ENCODE peak calls at places on chromosomes 16 and 17, in four cellular contexts. S is PC-3, J is SK-N-SH, Z is neural progenitor cell. T is an unnamed sample.

GRCh38 chr16:1975432-1976215 is 3.8 kb downstream of the TBL3 start:
- DNase-seq in Z (no peak), J (no peak), S (no peak), T (no peak)

GRCh38 chr16:22814330-22815105 is 556 bp downstream of the HS3ST2 start:
- DNase-seq in J (peak), S (no peak), Z (peak), T (no peak)

GRCh38 chr17:63973930-63974593 is 1.3 kb upstream of the SCN4A start:
- DNase-seq in Z (no peak), J (no peak), S (peak), T (no peak)

GRCh38 chr17:30062372-30062771 is 54.2 kb upstream of the NSRP1 start:
- DNase-seq in J (no peak), Z (no peak), S (no peak), T (no peak)

GRCh38 chr16:22813946-22814325 is at the start of gene HS3ST2:
- DNase-seq in Z (peak), J (peak), S (no peak), T (no peak)

GRCh38 chr16:81752225-81752875 is 26.7 kb upstream of the PLCG2 start:
- DNase-seq in Z (no peak), S (no peak), J (no peak), T (peak)

GRCh38 chr16:56912746-56913703 is 18.9 kb upstream of the HERPUD1 start:
- DNase-seq in Z (no peak), S (no peak), J (no peak), T (no peak)

GRCh38 chr17:17528101-17528500 is 31.9 kb upstream of the RASD1 start:
- DNase-seq in J (no peak), Z (no peak), S (no peak), T (no peak)

GRCh38 chr17:55334285-55334684 is 69.5 kb downstream of the HLF start:
- DNase-seq in S (no peak), J (no peak), Z (no peak), T (no peak)

GRCh38 chr16:2028146-2028545 is 1.4 kb downstream of the NHERF2 start:
- DNase-seq in Z (no peak), J (no peak), S (no peak), T (peak)

GRCh38 chr17:67602974-67603373 is 114.8 kb upstream of the NOL11 start:
- DNase-seq in S (peak), J (peak), Z (peak), T (peak)

GRCh38 chr17:14152726-14153125 is 83.4 kb downstream of the COX10 start:
- DNase-seq in Z (no peak), S (no peak), J (no peak), T (no peak)

GRCh38 chr17:8151641-8152111 is 528 bp downstream of the PER1 start:
- DNase-seq in S (peak), Z (peak), J (no peak), T (no peak)

GRCh38 chr16:54015147-54015546 is 271.4 kb downstream of the IRX3 start:
- DNase-seq in Z (no peak), S (no peak), J (no peak), T (no peak)

GRCh38 chr16:56950881-56951771 is 10.6 kb upstream of the CETP start:
- DNase-seq in S (peak), J (peak), Z (peak), T (peak)

GRCh38 chr17:61168506-61168905 is 231.1 kb upstream of the TBX2 start:
- DNase-seq in S (no peak), Z (no peak), J (no peak), T (no peak)

GRCh38 chr16:84465154-84465553 is 39.3 kb downstream of the MEAK7 start:
- DNase-seq in S (no peak), Z (no peak), J (no peak), T (no peak)
- TF ChIP-seq EZH2phosphoT487 in S (no peak), Z (no peak), J (no peak), T (no peak)

GRCh38 chr17:1773755-1774181 is 11.9 kb downstream of the SERPINF1 start:
- DNase-seq in J (no peak), S (no peak), Z (no peak), T (no peak)

GRCh38 chr17:1765576-1765975 is 3.7 kb downstream of the SERPINF1 start:
- DNase-seq in Z (no peak), S (no peak), J (no peak), T (no peak)

GRCh38 chr17:1766382-1767135 is 4.7 kb downstream of the SERPINF1 start:
- DNase-seq in Z (no peak), S (no peak), J (peak), T (no peak)

GRCh38 chr17:1767358-1767757 is 5.5 kb downstream of the SERPINF1 start:
- DNase-seq in S (no peak), J (no peak), Z (no peak), T (no peak)

GRCh38 chr17:1769826-1770477 is 8.1 kb downstream of the SERPINF1 start:
- DNase-seq in Z (no peak), S (peak), J (no peak), T (no peak)
- H3K9ac ChIP-seq in Z (no peak), S (no peak), J (no peak), T (no peak)

GRCh38 chr17:80751460-80752368 is 207.1 kb downstream of the RPTOR start:
- DNase-seq in J (no peak), Z (peak), S (no peak), T (no peak)

GRCh38 chr17:80751070-80751459 is 206.4 kb downstream of the RPTOR start:
- DNase-seq in J (no peak), S (no peak), Z (no peak), T (no peak)

GRCh38 chr17:80747469-80747868 is 202.8 kb downstream of the RPTOR start:
- DNase-seq in Z (no peak), S (no peak), J (no peak), T (no peak)

GRCh38 chr17:80750263-80750662 is 205.6 kb downstream of the RPTOR start:
- DNase-seq in J (no peak), S (no peak), Z (no peak), T (no peak)

DNA sequence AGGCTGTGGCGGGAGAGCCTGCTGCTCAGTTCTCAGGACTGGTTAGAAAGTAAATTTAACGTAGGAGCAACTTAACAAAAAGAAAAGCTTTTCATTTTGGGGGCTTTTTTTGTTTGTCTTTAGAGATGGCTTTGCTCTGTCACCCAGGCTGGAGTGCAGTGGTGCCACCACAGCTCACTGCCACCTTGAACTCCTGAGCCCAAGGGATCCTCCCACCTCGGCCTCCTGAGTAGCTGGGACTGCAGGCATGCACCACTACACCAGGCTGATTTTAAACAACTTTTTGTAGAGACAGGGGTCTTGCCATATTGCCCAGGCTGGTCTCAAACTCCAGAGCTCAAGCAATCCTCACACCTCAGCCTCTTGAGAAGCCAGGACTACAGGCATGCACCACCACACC is 205.0 kb downstream of the RPTOR start:
- DNase-seq in Z (no peak), S (no peak), J (no peak), T (no peak)
- TF ChIP-seq EZH2phosphoT487 in Z (no peak), S (no peak), J (no peak), T (no peak)

DNA sequence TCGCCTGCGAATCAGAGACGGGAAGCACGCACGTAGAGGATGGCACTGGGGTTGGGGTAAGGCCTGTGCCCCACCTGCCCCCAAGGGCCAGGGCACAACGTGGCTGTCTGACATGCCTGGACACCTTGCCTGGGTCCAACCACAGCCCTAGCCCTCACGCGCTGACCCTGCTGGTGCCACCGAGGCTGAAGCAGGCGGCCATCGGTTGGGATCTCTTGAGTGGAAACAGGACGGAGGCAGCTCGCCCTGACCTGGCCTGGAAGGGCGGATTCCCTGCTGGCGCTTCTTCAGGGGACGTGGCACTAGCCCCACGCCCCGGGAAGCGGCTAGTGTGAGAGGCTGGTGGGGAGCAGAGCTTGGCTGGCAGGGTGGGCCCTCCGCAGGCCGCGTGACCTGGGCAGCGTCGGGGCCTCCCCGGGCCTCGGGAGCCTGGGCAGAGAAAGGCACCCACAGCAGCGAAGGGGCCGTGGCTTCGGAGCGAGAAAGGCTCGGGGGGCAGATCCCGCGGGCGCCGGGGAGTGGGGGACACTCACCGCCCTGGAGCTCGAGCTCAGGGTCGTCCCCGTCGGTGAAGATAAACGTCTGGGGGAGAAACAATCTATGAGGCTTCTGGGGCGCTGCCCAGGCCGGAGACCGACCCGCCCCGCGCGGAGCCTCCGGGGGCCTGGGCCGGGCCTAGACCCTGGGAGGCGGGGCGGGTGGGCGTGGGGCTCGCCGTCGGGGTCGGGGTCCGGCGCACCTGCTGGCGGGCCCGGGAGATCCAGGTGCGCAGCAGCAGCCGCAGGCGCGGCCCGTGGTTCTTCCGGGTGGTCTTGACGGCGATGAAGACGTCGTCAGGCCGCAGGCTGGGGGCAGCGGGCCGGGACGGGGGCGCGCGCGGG is 610 bp downstream of the RFNG start:
- DNase-seq in J (peak), Z (no peak), S (no peak), T (no peak)
- H3K9ac ChIP-seq in J (peak), Z (peak), S (peak), T (peak)

DNA sequence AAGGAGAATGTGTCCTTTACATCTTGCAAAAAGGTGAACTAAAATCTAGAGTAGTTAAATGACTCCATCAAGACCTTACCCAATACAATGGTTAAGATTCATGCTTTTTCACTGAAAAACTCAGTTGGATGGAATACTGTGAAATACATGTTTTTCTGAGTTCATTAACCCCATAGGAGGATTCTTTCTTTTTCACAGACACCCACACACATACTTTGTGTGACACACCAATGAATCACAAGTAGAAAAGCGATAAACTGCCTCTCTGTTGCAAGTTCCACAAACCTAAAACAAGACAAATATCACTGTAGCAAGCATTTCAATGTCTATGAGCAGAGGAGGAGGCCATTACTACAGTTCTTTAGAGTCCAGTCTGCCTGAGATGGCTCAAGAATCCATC is 258.8 kb upstream of the CDH5 start:
- DNase-seq in S (peak), J (no peak), Z (no peak), T (no peak)
- TF ChIP-seq EZH2phosphoT487 in S (no peak), J (no peak), Z (no peak), T (no peak)

DNA sequence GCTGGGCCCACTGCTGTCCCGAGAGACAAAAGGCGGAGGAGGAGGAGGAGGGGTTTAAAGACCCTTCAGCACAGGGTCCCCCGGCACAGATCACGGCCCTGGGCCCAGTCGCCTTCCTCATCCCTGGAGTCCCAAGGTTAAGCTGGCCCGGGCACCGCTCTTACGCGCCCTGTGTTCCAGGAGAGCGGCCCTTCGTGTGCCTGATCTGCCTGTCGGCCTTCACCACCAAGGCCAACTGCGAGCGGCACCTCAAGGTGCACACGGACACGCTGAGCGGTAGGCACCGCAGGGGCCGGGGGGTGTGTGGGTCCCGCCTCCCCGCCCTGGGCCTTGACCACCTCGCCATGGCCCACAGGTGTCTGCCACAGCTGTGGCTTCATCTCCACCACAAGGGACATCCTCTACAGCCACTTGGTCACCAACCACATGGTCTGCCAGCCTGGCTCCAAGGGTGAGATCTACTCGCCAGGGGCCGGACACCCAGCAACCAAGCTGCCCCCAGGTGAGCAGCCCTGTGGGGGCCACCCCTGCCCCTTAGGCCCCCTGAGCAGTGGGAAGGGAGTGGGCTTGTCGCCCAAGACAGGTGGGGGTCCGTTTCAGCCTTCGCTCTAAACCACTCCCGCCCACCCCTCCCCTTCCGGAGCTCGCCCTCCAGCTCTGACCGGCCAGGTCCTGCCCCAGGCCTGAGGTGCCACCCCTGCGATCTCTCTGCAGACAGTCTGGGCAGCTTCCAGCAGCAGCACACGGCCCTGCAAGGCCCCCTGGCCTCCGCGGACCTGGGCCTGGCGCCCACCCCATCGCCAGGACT is 37.6 kb upstream of the ZC3H18 start:
- DNase-seq in J (no peak), S (no peak), Z (no peak), T (no peak)
- H3K9ac ChIP-seq in J (no peak), S (peak), Z (no peak), T (no peak)

DNA sequence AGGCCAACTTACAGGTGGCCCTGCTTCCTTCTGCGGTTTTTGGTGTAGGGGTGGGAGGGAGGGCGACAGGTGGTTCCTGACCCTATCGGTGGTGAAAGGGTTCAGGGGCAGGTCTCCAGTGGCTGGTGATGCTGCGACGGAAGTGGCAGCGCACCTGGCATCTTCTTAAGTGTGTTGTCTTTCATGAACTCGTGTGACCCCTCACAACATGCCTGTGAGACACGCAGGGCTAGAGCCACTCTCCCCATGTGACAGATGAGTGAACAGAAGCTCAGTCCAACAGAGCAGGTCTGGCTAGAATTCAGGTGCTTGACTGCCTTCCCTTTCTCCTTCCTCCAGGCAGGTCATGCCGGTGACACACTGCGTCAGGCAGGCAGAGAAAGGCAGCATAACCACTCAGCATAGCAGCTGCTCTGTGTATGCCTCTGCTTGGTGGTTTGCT is 8.0 kb downstream of the TNFAIP1 start:
- DNase-seq in S (no peak), Z (no peak), J (no peak), T (peak)
- TF ChIP-seq EZH2phosphoT487 in S (no peak), Z (no peak), J (no peak), T (no peak)

GRCh38 chr16:58249388-58249779 is 45.4 kb downstream of the PRSS54 start:
- DNase-seq in Z (no peak), S (no peak), J (no peak), T (no peak)
- H3K9ac ChIP-seq in Z (no peak), S (no peak), J (peak), T (peak)

GRCh38 chr17:73293480-73293911 is 18.3 kb downstream of the CDC42EP4 start:
- DNase-seq in Z (no peak), J (peak), S (peak), T (no peak)
- TF ChIP-seq EZH2phosphoT487 in Z (no peak), J (no peak), S (no peak), T (no peak)

GRCh38 chr17:40095944-40096791 is 4.2 kb downstream of the NR1D1 start:
- DNase-seq in Z (no peak), S (no peak), J (no peak), T (peak)
- H3K9ac ChIP-seq in Z (no peak), S (no peak), J (no peak), T (peak)